ENCODE peak calls at places on chromosomes 2 and 18, in five cellular contexts. H is prostate gland; U is HL-60; R is CD8-positive, alpha-beta memory T cell; V is testis. F is an unnamed sample.

GRCh38 chr18:79979843-79980242 is 8.5 kb downstream of the TXNL4A start:
- DNase-seq in H (no peak), U (no peak), R (no peak), V (no peak), F (no peak)

GRCh38 chr2:71843391-71843850 is 304.2 kb downstream of the CYP26B1 start:
- DNase-seq in H (no peak), U (no peak), R (no peak), V (no peak), F (no peak)

GRCh38 chr2:213105212-213105611 is 46.2 kb downstream of the IKZF2 start:
- DNase-seq in H (no peak), U (no peak), R (no peak), V (no peak), F (no peak)

GRCh38 chr2:99337931-99338580 is 867 bp downstream of the EIF5B start:
- DNase-seq in H (no peak), U (peak; percentile 25), R (no peak), V (no peak), F (peak; percentile 22)

GRCh38 chr18:40957533-40958070 is 997.4 kb upstream of the PIK3C3 start:
- DNase-seq in H (no peak), U (no peak), R (no peak), V (no peak), F (peak; percentile 21)

GRCh38 chr2:238838786-238839327 is 9.0 kb upstream of the TWIST2 start:
- DNase-seq in H (no peak), U (no peak), R (no peak), V (no peak), F (no peak)

GRCh38 chr18:12621737-12622306 is 36.1 kb downstream of the SPIRE1 start:
- DNase-seq in H (no peak), U (no peak), R (no peak), V (no peak), F (no peak)

GRCh38 chr2:18387479-18388206 is 172.8 kb downstream of the RDH14 start:
- DNase-seq in H (peak; percentile 61), U (peak; percentile 10), R (peak; percentile 35), V (peak; percentile 94), F (peak; percentile 50)

GRCh38 chr2:202267495-202267894 is 1.9 kb downstream of the NOP58 start:
- DNase-seq in H (no peak), U (peak; percentile 50), R (no peak), V (no peak), F (no peak)

GRCh38 chr18:3262234-3263171 is 570 bp downstream of the MYL12B start:
- DNase-seq in H (no peak), U (no peak), R (peak; percentile 52), V (peak; percentile 38), F (no peak)

GRCh38 chr2:212548459-212548815 is 9.8 kb upstream of the ERBB4 start:
- DNase-seq in H (no peak), U (no peak), R (no peak), V (peak; percentile 46), F (no peak)

GRCh38 chr2:224312741-224313140 is 89.2 kb downstream of the FAM124B start:
- DNase-seq in H (no peak), U (no peak), R (no peak), V (no peak), F (no peak)

GRCh38 chr2:144137705-144138428 is 382.1 kb downstream of the ZEB2 start:
- DNase-seq in H (no peak), U (no peak), R (no peak), V (no peak), F (no peak)

GRCh38 chr2:208112969-208113368 is 11.4 kb downstream of the CRYGD start:
- DNase-seq in H (no peak), U (no peak), R (no peak), V (no peak), F (peak; percentile 82)

GRCh38 chr2:39118786-39119499 is 1.9 kb downstream of the SOS1 start:
- DNase-seq in H (no peak), U (no peak), R (no peak), V (no peak), F (no peak)

GRCh38 chr2:133674066-133674432 is 105.8 kb upstream of the NCKAP5 start:
- DNase-seq in H (no peak), U (no peak), R (no peak), V (no peak), F (no peak)

GRCh38 chr2:62195421-62196277 is at the start of gene B3GNT2:
- DNase-seq in H (peak; percentile 80), U (no peak), R (peak; percentile 83), V (peak; percentile 85), F (peak; percentile 97)

GRCh38 chr18:80196528-80197320 is 50.6 kb downstream of the PARD6G start:
- DNase-seq in H (no peak), U (no peak), R (no peak), V (no peak), F (peak; percentile 83)

GRCh38 chr2:144322379-144322778 is 197.5 kb downstream of the ZEB2 start:
- DNase-seq in H (no peak), U (no peak), R (no peak), V (no peak), F (no peak)

GRCh38 chr2:230972046-230972445 is 23.9 kb upstream of the SPATA3 start:
- DNase-seq in H (no peak), U (no peak), R (no peak), V (no peak), F (no peak)

GRCh38 chr2:230964136-230964730 is 31.7 kb upstream of the SPATA3 start:
- DNase-seq in H (no peak), U (no peak), R (no peak), V (no peak), F (no peak)

GRCh38 chr2:230967113-230967512 is 28.8 kb upstream of the SPATA3 start:
- DNase-seq in H (no peak), U (no peak), R (no peak), V (no peak), F (no peak)

GRCh38 chr2:230969673-230970015 is 26.3 kb upstream of the SPATA3 start:
- DNase-seq in H (no peak), U (no peak), R (no peak), V (no peak), F (no peak)

GRCh38 chr2:230968921-230969672 is 26.8 kb upstream of the SPATA3 start:
- DNase-seq in H (no peak), U (no peak), R (no peak), V (peak; percentile 49), F (no peak)
- H3K4me3 ChIP-seq in H (no peak overlapping the region), U (no peak overlapping the region), R (no peak overlapping the region), V (no peak overlapping the region), F (no peak overlapping the region)

GRCh38 chr2:68667371-68667770 is 24.0 kb downstream of the PROKR1 start:
- DNase-seq in H (no peak), U (no peak), R (no peak), V (no peak), F (no peak)

GRCh38 chr2:68662466-68662865 is 19.1 kb downstream of the PROKR1 start:
- DNase-seq in H (no peak), U (no peak), R (no peak), V (no peak), F (no peak)

GRCh38 chr2:68660658-68661057 is 17.3 kb downstream of the PROKR1 start:
- DNase-seq in H (no peak), U (no peak), R (no peak), V (no peak), F (no peak)

DNA sequence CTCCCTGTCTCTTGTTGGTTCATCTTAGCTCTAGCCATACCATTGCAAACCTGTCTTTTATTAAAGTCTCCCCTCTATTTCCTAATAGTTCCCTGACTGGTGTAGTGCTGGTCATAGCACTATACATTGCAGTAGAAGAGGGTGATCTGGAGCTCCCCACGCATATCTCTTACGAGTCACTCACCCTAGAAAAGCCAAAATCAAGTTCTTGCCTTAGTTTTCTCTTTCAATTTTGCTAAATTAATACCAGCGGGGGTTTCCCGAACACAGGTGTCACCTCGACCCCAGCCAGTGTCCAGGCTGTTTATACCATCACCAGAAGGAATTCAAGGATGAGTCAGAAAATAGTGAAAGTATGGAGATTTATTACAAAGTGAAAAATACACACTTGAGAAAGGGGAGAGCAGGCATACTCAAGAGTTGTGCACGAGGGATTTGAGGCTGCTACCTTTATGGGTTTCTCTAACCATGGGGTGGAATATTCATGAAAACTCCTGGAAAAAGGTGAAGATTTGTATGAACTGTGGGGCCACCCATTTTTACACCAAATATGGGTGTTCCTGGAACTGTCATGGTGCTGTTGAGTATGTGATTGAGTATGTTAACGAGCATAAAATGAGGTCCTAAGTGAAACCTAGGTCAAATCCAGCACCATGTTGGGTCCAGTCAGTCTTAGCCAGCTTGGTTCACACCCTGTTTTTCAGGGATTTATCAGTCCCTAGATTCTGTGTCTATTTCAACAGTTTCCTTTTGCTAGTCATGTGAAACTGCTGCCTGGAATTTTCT is 20.2 kb downstream of the PROKR1 start:
- DNase-seq in H (no peak), U (no peak), R (no peak), V (no peak), F (no peak)
- H3K27me3 ChIP-seq in H (no peaks in the 10 kb centered on the region), U (no peaks in the 10 kb centered on the region), R (no peaks in the 10 kb centered on the region), V (no peaks in the 10 kb centered on the region), F (no peaks in the 10 kb centered on the region)

DNA sequence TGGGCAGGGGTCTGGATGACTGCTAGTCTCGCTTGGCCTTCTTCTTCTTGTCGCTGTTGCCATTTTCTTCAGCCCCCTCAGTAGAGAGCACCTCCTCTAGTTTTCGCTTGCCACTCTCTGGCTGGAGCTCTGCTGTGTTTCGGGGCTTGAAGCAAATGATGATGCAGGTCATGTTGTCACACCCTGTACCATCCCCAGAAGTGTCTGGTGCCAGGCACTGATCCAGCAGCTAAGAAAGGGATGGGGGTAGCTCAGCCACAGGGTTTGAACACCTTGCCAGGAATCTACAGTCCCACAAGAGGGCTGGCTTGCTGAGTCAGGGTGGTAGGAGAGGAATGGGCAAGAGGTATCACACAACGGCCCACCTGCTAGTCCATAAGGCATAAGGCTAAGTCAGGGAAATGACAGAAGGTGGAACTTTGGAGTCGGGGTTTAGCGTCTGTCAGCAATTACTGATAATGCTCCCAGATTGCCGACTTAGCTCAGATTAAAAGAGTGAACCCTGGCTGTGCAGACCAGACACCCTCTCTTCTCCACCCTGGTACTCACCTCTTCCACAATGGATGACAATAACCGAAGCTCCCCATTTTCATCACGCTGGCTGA is 1.1 kb upstream of the ZNF513 start:
- DNase-seq in H (no peak), U (no peak), R (no peak), V (no peak), F (no peak)
- H3K4me3 ChIP-seq in H (no peak overlapping the region), U (no peak overlapping the region), R (no peak overlapping the region), V (no peak overlapping the region), F (no peak overlapping the region)

GRCh38 chr2:45643095-45643494 is 8.4 kb upstream of the PRKCE start:
- DNase-seq in H (no peak), U (no peak), R (no peak), V (no peak), F (no peak)
- H3K27me3 ChIP-seq in H (no peaks in the 10 kb centered on the region), U (peaks cover 4% of the 10 kb centered on the region), R (peaks cover 13% of the 10 kb centered on the region), V (no peaks in the 10 kb centered on the region), F (peaks cover 27% of the 10 kb centered on the region)

GRCh38 chr2:191637182-191638078 is 40.5 kb upstream of the NABP1 start:
- DNase-seq in H (no peak), U (no peak), R (peak; percentile 24), V (no peak), F (no peak)
- H3K4me3 ChIP-seq in H (no peak overlapping the region), U (no peak overlapping the region), R (peak overlapping the region; percentile 16), V (no peak overlapping the region), F (no peak overlapping the region)

GRCh38 chr2:205906419-205906818 is 179.6 kb downstream of the INO80D start:
- DNase-seq in H (no peak), U (no peak), R (no peak), V (no peak), F (no peak)
- H3K27me3 ChIP-seq in H (no peaks in the 10 kb centered on the region), U (peaks cover 2% of the 10 kb centered on the region), R (no peaks in the 10 kb centered on the region), V (no peaks in the 10 kb centered on the region), F (no peaks in the 10 kb centered on the region)

GRCh38 chr2:10921525-10921924 is 9.8 kb downstream of the KCNF1 start:
- DNase-seq in H (no peak), U (no peak), R (no peak), V (no peak), F (no peak)
- H3K4me3 ChIP-seq in H (no peak overlapping the region), U (no peak overlapping the region), R (no peak overlapping the region), V (no peak overlapping the region), F (no peak overlapping the region)

F was measured in H7.